ENCODE peak calls at places on chromosomes 7 and 10, in five cellular contexts. Z, Q, Y, D and C are unnamed samples.

GRCh38 chr7:130063036-130063435 is 7.3 kb upstream of the KLHDC10 start:
- DNase-seq in Z (peak), Q (peak), Y (peak), D (peak), C (no peak)

GRCh38 chr7:55382251-55382650 is 17.1 kb downstream of the LANCL2 start:
- DNase-seq in Z (no peak), Q (no peak), Y (no peak), D (no peak), C (no peak)

GRCh38 chr7:126083014-126083413 is 1153.4 kb upstream of the POT1 start:
- DNase-seq in Z (no peak), Q (no peak), Y (no peak), D (no peak), C (no peak)

GRCh38 chr10:6207658-6208057 is 4.9 kb downstream of the PFKFB3 start:
- DNase-seq in Z (peak), Q (peak), Y (no peak), D (no peak), C (no peak)

GRCh38 chr7:143434660-143435059 is 8.6 kb upstream of the TAS2R60 start:
- DNase-seq in Z (no peak), Q (peak), Y (no peak), D (peak), C (no peak)

GRCh38 chr7:3301831-3302618 is 973 bp downstream of the SDK1 start:
- DNase-seq in Z (no peak), Q (peak), Y (peak), D (no peak), C (no peak)

GRCh38 chr10:128369101-128369650 is 243.0 kb upstream of the MKI67 start:
- DNase-seq in Z (no peak), Q (no peak), Y (no peak), D (no peak), C (no peak)

GRCh38 chr7:22677680-22678079 is 49.3 kb upstream of the IL6 start:
- DNase-seq in Z (no peak), Q (no peak), Y (no peak), D (no peak), C (no peak)

GRCh38 chr7:42831953-42832522 is 79.8 kb downstream of the C7orf25 start:
- DNase-seq in Z (no peak), Q (no peak), Y (no peak), D (no peak), C (no peak)
- TF ChIP-seq MYC in Z (no peak), Q (no peak), Y (no peak), D (no peak), C (no peak)

GRCh38 chr7:45118830-45119452 is 7.4 kb upstream of the TBRG4 start:
- DNase-seq in Z (no peak), Q (no peak), Y (no peak), D (no peak), C (no peak)
- TF ChIP-seq MYC in Z (no peak), Q (no peak), Y (no peak), D (no peak), C (no peak)

DNA sequence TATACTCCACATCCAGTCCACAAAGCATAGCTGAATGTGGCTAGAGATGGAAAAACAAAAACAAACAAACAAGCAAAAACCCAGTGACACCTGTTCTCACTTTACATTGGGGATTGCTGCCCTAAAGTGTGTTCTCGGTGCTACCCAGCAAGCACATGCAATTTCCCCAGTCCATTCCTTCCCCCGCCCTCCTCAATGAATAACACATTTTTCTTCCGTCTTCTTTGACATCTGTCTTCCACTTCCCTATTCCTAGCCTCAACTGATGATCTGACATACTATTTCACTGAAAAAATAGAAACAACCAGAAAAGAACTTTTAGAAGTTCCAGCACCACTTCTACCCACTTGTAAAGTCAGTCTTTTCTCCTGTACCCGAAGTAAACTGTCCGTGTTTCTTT is 147.1 kb downstream of the MALRD1 start:
- DNase-seq in Z (peak), Q (no peak), Y (no peak), D (no peak), C (no peak)
- TF ChIP-seq MYC in Z (no peak), Q (no peak), Y (no peak), D (no peak), C (no peak)

GRCh38 chr7:69775231-69775771 is 177.0 kb downstream of the AUTS2 start:
- DNase-seq in Z (no peak), Q (peak), Y (no peak), D (no peak), C (no peak)
- TF ChIP-seq MYC in Z (no peak), Q (no peak), Y (no peak), D (no peak), C (no peak)

GRCh38 chr10:33216661-33217427 is 117.6 kb downstream of the NRP1 start:
- DNase-seq in Z (no peak), Q (peak), Y (peak), D (no peak), C (no peak)

GRCh38 chr10:33215635-33216034 is 118.8 kb downstream of the NRP1 start:
- DNase-seq in Z (no peak), Q (no peak), Y (no peak), D (no peak), C (no peak)

GRCh38 chr10:33214174-33214573 is 120.3 kb downstream of the NRP1 start:
- DNase-seq in Z (no peak), Q (no peak), Y (peak), D (no peak), C (no peak)

GRCh38 chr10:33217854-33218253 is 116.6 kb downstream of the NRP1 start:
- DNase-seq in Z (no peak), Q (peak), Y (peak), D (no peak), C (no peak)

DNA sequence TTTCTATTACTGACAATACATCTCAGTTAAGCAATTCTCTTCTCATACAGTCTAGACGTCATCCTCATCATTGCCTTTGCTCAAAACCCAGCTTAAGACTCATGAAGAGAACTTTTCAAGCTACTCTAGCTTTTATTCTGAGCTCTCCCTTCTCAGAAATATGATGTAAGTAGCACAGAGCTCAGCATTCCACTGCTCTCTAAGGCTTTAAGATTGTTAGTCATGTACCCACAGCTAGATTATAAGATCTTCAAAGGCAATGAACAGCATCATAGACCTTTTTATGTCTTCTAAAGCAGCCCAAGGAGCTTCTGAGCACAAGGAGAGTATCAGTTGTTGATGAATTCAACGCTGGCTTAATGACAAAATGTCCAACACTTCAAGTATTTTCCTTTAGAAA is 119.3 kb downstream of the NRP1 start:
- DNase-seq in Z (no peak), Q (no peak), Y (no peak), D (no peak), C (no peak)
- TF ChIP-seq MYC in Z (no peak), Q (no peak), Y (no peak), D (no peak), C (no peak)

GRCh38 chr10:122510326-122510725 is 49.0 kb downstream of the HTRA1 start:
- DNase-seq in Z (no peak), Q (no peak), Y (no peak), D (no peak), C (no peak)
- TF ChIP-seq MYC in Z (no peak), Q (no peak), Y (no peak), D (no peak), C (no peak)